ENCODE peak calls at places on chromosomes 11 and 22, in ten cellular contexts. P is K562, E is lower lobe of right lung, I is pancreas, F is A549, W is GM12878, B is body of pancreas, H is psoas muscle, Y is left lung, S is right lobe of liver. Z is an unnamed sample. For H3K4me1, the result is how much of the 10 kb centered on the place peaks cover.

GRCh38 chr11:36288442-36289225 is 590 bp downstream of the COMMD9 start:
- ATAC-seq in P (peak), E (peak), I (peak), F (peak), W (no peak), B (no peak), H (peak), Y (peak), S (peak), Z (peak)

GRCh38 chr11:30960387-30960992 is 374.3 kb upstream of the MPPED2 start:
- ATAC-seq in P (no peak), E (no peak), I (peak), F (peak), W (peak), B (no peak), H (no peak), Y (no peak), S (peak), Z (no peak)

GRCh38 chr11:96228472-96228871 is 114.5 kb downstream of the MAML2 start:
- ATAC-seq in P (peak), E (peak), I (peak), F (peak), W (no peak), B (peak), H (no peak), Y (peak), S (peak), Z (peak)

GRCh38 chr11:75031224-75031753 is 42.6 kb downstream of the NEU3 start:
- ATAC-seq in P (peak), E (peak), I (peak), F (peak), W (no peak), B (no peak), H (peak), Y (peak), S (peak), Z (no peak)

GRCh38 chr11:69320756-69321741 is 27.1 kb downstream of the MYEOV start:
- ATAC-seq in P (no peak), E (peak), I (no peak), F (peak), W (no peak), B (no peak), H (no peak), Y (no peak), S (peak), Z (no peak)

GRCh38 chr11:9148035-9148434 is 56.6 kb upstream of the SCUBE2 start:
- ATAC-seq in P (no peak), E (no peak), I (no peak), F (no peak), W (no peak), B (no peak), H (no peak), Y (no peak), S (no peak), Z (no peak)

GRCh38 chr22:24564376-24565058 is 8.7 kb downstream of the SNRPD3 start:
- ATAC-seq in P (no peak), E (no peak), I (peak), F (no peak), W (no peak), B (peak), H (peak), Y (no peak), S (peak), Z (peak)

GRCh38 chr11:59818572-59818971 is 8.0 kb upstream of the MRPL16 start:
- ATAC-seq in P (no peak), E (no peak), I (no peak), F (no peak), W (no peak), B (no peak), H (no peak), Y (no peak), S (no peak), Z (no peak)

GRCh38 chr22:45090364-45090960 is 73.3 kb upstream of the NUP50 start:
- ATAC-seq in P (no peak), E (peak), I (no peak), F (peak), W (no peak), B (no peak), H (no peak), Y (peak), S (no peak), Z (no peak)

GRCh38 chr22:30943368-30943767 is 25.2 kb downstream of the MORC2 start:
- ATAC-seq in P (no peak), E (no peak), I (no peak), F (no peak), W (no peak), B (no peak), H (no peak), Y (no peak), S (no peak), Z (no peak)

GRCh38 chr11:68353669-68354068 is 41.3 kb downstream of the LRP5 start:
- ATAC-seq in P (no peak), E (no peak), I (no peak), F (peak), W (no peak), B (no peak), H (peak), Y (no peak), S (no peak), Z (no peak)

GRCh38 chr22:20267441-20268288 is 453 bp downstream of the RTN4R start:
- ATAC-seq in P (peak), E (no peak), I (no peak), F (peak), W (no peak), B (peak), H (no peak), Y (peak), S (no peak), Z (no peak)

GRCh38 chr22:22771696-22772377 is 115.8 kb upstream of the IGLL5 start:
- ATAC-seq in P (no peak), E (no peak), I (no peak), F (no peak), W (no peak), B (no peak), H (no peak), Y (no peak), S (no peak), Z (no peak)

GRCh38 chr22:41833369-41834004 is 582 bp downstream of the SREBF2 start:
- ATAC-seq in P (peak), E (peak), I (peak), F (peak), W (peak), B (peak), H (peak), Y (peak), S (peak), Z (peak)

GRCh38 chr22:39617342-39617741 is 46.8 kb downstream of the CACNA1I start:
- ATAC-seq in P (no peak), E (no peak), I (no peak), F (no peak), W (no peak), B (no peak), H (no peak), Y (no peak), S (no peak), Z (no peak)

GRCh38 chr22:17844150-17844549 is 69.9 kb upstream of the BID start:
- ATAC-seq in P (no peak), E (no peak), I (no peak), F (no peak), W (no peak), B (no peak), H (no peak), Y (no peak), S (no peak), Z (no peak)

GRCh38 chr22:17847360-17848078 is 73.2 kb upstream of the BID start:
- ATAC-seq in P (peak), E (no peak), I (no peak), F (no peak), W (no peak), B (no peak), H (peak), Y (no peak), S (no peak), Z (no peak)

GRCh38 chr22:17845790-17846189 is 71.5 kb upstream of the BID start:
- ATAC-seq in P (no peak), E (no peak), I (peak), F (no peak), W (no peak), B (no peak), H (peak), Y (peak), S (no peak), Z (peak)

GRCh38 chr22:17845340-17845739 is 71.1 kb upstream of the BID start:
- ATAC-seq in P (no peak), E (peak), I (peak), F (no peak), W (no peak), B (no peak), H (peak), Y (peak), S (no peak), Z (no peak)

GRCh38 chr22:17846326-17846992 is 72.2 kb upstream of the BID start:
- ATAC-seq in P (no peak), E (peak), I (peak), F (no peak), W (no peak), B (peak), H (peak), Y (peak), S (no peak), Z (peak)
- H3K27ac ChIP-seq in P (no peak), E (peak), I (no peak), F (no peak), W (no peak), B (no peak), H (peak), Y (peak), S (no peak), Z (peak)

DNA sequence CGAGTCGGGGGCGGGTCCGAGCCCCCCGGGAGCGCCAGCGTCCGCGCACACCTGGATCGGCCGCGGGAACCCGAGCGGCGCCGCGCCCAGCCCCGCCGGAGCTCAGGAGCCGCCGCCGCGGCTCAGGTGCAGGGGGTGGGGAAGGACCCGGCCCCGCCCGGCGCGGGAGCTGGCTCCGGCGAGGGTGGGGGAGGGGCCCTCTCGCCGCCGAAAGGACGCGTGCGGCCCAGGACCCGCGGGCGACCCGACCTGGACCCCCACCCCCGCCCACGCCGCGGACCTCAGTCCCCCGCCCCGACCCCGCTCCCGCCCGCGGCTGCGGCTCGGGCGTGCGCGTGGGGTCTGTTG is at the start of gene SHANK2:
- ATAC-seq in P (no peak), E (peak), I (peak), F (peak), W (peak), B (peak), H (no peak), Y (peak), S (peak), Z (no peak)
- H3K4me1 ChIP-seq in P (under half), E (under half), I (under half), F (under half), W (under half), B (half or more), H (under half), Y (under half), S (under half), Z (under half)

DNA sequence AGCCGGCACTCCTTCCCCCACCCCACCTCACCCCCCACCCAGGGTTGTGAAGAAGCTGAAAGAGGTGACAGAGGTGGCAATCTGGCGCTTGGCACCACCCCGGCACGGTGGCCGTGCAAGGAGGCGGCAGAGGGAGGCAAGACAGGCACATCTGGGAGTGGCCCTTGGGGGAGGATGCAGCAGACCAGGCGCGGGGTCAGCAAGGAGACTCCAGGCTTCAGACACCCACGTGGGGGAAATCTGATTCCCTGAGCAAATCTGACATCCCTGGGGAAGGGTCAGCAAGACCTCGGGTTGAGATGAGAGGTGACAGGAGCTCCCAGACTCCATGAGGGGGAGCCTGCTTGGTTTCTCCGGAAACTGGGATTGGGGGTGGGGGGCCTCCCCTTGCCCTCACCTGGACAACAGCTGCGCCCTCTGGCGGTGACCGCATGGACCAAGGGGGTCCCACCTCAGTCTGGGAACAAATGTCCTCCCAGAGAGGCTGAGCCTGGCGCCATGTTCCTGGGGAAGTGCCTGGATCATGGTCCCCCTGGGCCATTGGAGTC is 4.0 kb upstream of the RCOR2 start:
- ATAC-seq in P (peak), E (no peak), I (no peak), F (no peak), W (peak), B (no peak), H (no peak), Y (no peak), S (peak), Z (no peak)
- TF ChIP-seq CTCF in P (peak), E (peak), I (no peak), F (peak), W (peak), B (peak), H (peak), Y (peak), S (peak), Z (peak)

GRCh38 chr22:42893366-42894150 is 36.5 kb upstream of the ARFGAP3 start:
- ATAC-seq in P (no peak), E (no peak), I (no peak), F (no peak), W (no peak), B (no peak), H (no peak), Y (no peak), S (no peak), Z (no peak)

GRCh38 chr22:42892156-42892555 is 35.1 kb upstream of the ARFGAP3 start:
- ATAC-seq in P (no peak), E (no peak), I (peak), F (no peak), W (no peak), B (no peak), H (peak), Y (no peak), S (no peak), Z (no peak)

GRCh38 chr22:42891008-42891407 is 33.9 kb upstream of the ARFGAP3 start:
- ATAC-seq in P (no peak), E (no peak), I (no peak), F (no peak), W (peak), B (no peak), H (no peak), Y (no peak), S (no peak), Z (no peak)

GRCh38 chr22:42891696-42892095 is 34.6 kb upstream of the ARFGAP3 start:
- ATAC-seq in P (no peak), E (no peak), I (no peak), F (no peak), W (no peak), B (no peak), H (no peak), Y (no peak), S (no peak), Z (no peak)

GRCh38 chr22:42892571-42893316 is 35.7 kb upstream of the ARFGAP3 start:
- ATAC-seq in P (no peak), E (peak), I (peak), F (no peak), W (peak), B (peak), H (peak), Y (peak), S (peak), Z (no peak)
- H3K27ac ChIP-seq in P (no peak), E (peak), I (peak), F (no peak), W (peak), B (peak), H (peak), Y (peak), S (peak), Z (no peak)

GRCh38 chr11:2687782-2688191 is 12.0 kb downstream of the KCNQ1OT1 start:
- ATAC-seq in P (no peak), E (no peak), I (no peak), F (no peak), W (no peak), B (no peak), H (no peak), Y (no peak), S (no peak), Z (no peak)
- H3K4me1 ChIP-seq in P (under half), E (under half), I (under half), F (under half), W (under half), B (half or more), H (under half), Y (under half), S (under half), Z (under half)

DNA sequence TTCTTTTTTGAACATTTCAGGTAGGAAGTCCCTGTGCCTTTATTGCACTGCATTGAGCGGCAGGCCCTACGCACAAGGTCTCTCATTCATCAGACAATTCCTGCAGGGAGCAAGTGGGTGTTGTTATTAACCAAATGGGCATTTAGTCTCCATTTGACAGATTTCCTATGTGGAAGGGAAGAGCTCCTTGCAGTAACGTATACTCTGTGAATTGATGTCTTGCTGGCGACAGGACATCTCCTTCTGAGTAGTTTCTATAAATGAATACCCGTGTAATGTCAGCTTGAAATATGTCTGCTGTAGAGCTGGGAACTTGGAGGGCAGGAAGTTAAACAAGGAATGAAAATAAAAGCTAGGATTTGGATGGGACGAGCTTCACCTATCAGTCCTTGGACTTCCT is 3.7 kb downstream of the OR5B21 start:
- ATAC-seq in P (no peak), E (no peak), I (no peak), F (no peak), W (no peak), B (no peak), H (no peak), Y (no peak), S (no peak), Z (no peak)
- TF ChIP-seq CTCF in P (no peak), E (no peak), I (no peak), F (no peak), W (no peak), B (no peak), H (no peak), Y (no peak), S (no peak), Z (no peak)

GRCh38 chr11:11857769-11858168 is 16.0 kb downstream of the USP47 start:
- ATAC-seq in P (peak), E (no peak), I (no peak), F (no peak), W (no peak), B (peak), H (no peak), Y (no peak), S (peak), Z (no peak)

GRCh38 chr11:11862995-11863394 is 21.2 kb downstream of the USP47 start:
- ATAC-seq in P (no peak), E (no peak), I (no peak), F (no peak), W (no peak), B (no peak), H (no peak), Y (no peak), S (no peak), Z (no peak)

GRCh38 chr11:11856638-11857037 is 14.9 kb downstream of the USP47 start:
- ATAC-seq in P (no peak), E (peak), I (peak), F (no peak), W (peak), B (no peak), H (peak), Y (peak), S (peak), Z (no peak)

GRCh38 chr11:11864332-11864731 is 22.6 kb downstream of the USP47 start:
- ATAC-seq in P (peak), E (no peak), I (no peak), F (no peak), W (peak), B (no peak), H (no peak), Y (no peak), S (no peak), Z (no peak)

DNA sequence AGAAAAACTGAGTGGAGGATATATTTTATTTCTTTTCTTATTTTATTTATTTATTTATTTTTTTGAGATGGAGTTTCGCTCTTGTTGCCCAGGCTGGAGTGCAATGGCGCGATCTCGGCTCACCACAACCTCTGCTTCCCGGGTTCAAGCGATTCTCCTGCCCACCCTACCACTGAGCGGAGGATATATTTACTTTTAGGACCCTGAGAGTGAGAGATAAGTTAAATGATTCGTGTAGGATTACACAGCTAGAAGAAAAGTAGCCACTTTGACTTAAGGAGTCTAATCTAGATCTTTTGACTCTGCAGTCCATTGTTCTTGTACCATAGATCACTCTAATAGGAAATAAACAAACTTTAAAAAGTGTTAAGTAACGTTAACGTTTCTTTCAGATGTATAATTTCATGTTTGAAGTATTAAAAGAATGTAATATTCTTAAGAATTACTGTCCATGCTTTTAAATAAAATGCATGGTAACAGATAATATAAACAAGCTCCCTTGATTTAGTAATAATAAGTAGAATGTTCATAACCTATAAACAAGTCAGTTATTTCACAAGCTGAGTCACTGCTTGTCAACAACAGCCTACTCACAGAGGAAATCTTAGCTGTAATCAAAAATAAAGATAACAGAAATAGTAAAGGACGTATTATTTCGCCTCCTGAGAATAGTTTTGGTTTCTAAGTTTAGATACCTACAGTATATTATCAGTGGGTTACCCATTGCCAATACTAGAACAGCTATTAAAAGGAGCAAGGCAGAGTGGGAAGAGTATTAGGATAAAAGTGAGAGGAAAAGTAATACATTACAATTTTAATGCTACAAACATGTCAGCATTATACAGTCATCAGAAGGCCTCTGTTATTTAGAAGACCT is 18.6 kb downstream of the USP47 start:
- ATAC-seq in P (peak), E (no peak), I (no peak), F (no peak), W (no peak), B (no peak), H (peak), Y (no peak), S (no peak), Z (no peak)
- H3K27ac ChIP-seq in P (peak), E (no peak), I (no peak), F (no peak), W (no peak), B (no peak), H (peak), Y (peak), S (no peak), Z (peak)

Z was measured in gastroesophageal sphincter.